ENCODE peak calls at places on chromosomes 16 and 17, in six cellular contexts. K is astrocyte of the spinal cord, O is ascending aorta, X is sigmoid colon, L is astrocyte of the cerebellum, P is adrenal gland. M is an unnamed sample.

GRCh38 chr17:15261818-15262290 is 3.3 kb downstream of the PMP22 start:
- DNase-seq in L (no peak), K (peak), X (no peak), P (no peak), O (no peak), M (no peak)

GRCh38 chr17:69485126-69485724 is 70.7 kb downstream of the MAP2K6 start:
- DNase-seq in P (no peak), O (no peak), K (no peak), X (no peak), L (no peak), M (no peak)

GRCh38 chr17:29155966-29156338 is 24.2 kb downstream of the MYO18A start:
- DNase-seq in K (peak), X (no peak), L (peak), P (no peak), O (no peak), M (no peak)

GRCh38 chr16:52113812-52114211 is 433.1 kb downstream of the TOX3 start:
- DNase-seq in K (no peak), X (no peak), L (no peak), O (no peak), P (no peak), M (no peak)

GRCh38 chr16:58792188-58792587 is 58.1 kb upstream of the GOT2 start:
- DNase-seq in L (no peak), K (no peak), O (no peak), P (no peak), X (no peak), M (no peak)

GRCh38 chr16:58815188-58815888 is 81.2 kb upstream of the GOT2 start:
- DNase-seq in X (no peak), O (no peak), L (no peak), K (no peak), P (no peak), M (no peak)

GRCh38 chr17:50258647-50259483 is 15.4 kb upstream of the TMEM92 start:
- DNase-seq in L (no peak), O (no peak), X (peak), K (peak), P (no peak), M (peak)

GRCh38 chr17:4598776-4599504 is 14.6 kb downstream of the SMTNL2 start:
- DNase-seq in O (no peak), K (no peak), X (peak), P (no peak), L (no peak), M (no peak)

GRCh38 chr16:86471896-86472295 is 38.4 kb upstream of the FOXF1 start:
- DNase-seq in L (no peak), P (no peak), O (no peak), K (no peak), X (no peak), M (no peak)

GRCh38 chr17:21171309-21171922 is 42.5 kb downstream of the TMEM11 start:
- DNase-seq in O (no peak), X (no peak), L (no peak), K (no peak), P (no peak), M (no peak)

GRCh38 chr17:82274134-82275020 is 877 bp upstream of the CSNK1D start:
- DNase-seq in X (no peak), P (no peak), K (no peak), L (no peak), O (no peak), M (no peak)

GRCh38 chr17:4073983-4074830 is 68.6 kb downstream of the ZZEF1 start:
- DNase-seq in L (no peak), O (no peak), P (peak), K (no peak), X (no peak), M (no peak)

GRCh38 chr17:56174421-56174820 is 21.1 kb downstream of the ANKFN1 start:
- DNase-seq in X (no peak), O (no peak), L (no peak), P (no peak), K (no peak), M (no peak)

GRCh38 chr16:1398826-1399581 is 15.5 kb downstream of the UNKL start:
- DNase-seq in L (no peak), O (no peak), K (no peak), P (no peak), X (no peak), M (no peak)

GRCh38 chr17:75133001-75133400 is 1.5 kb upstream of the NT5C start:
- DNase-seq in L (no peak), O (no peak), P (no peak), K (no peak), X (no peak), M (no peak)

GRCh38 chr17:75130632-75131277 is 787 bp downstream of the NT5C start:
- DNase-seq in O (no peak), X (peak), L (peak), K (peak), P (peak), M (no peak)

GRCh38 chr17:75129576-75129975 is 2.0 kb downstream of the NT5C start:
- DNase-seq in X (no peak), K (no peak), P (no peak), O (no peak), L (no peak), M (no peak)

GRCh38 chr17:75130059-75130631 is 1.4 kb downstream of the NT5C start:
- DNase-seq in P (no peak), O (no peak), K (no peak), L (no peak), X (no peak), M (no peak)

DNA sequence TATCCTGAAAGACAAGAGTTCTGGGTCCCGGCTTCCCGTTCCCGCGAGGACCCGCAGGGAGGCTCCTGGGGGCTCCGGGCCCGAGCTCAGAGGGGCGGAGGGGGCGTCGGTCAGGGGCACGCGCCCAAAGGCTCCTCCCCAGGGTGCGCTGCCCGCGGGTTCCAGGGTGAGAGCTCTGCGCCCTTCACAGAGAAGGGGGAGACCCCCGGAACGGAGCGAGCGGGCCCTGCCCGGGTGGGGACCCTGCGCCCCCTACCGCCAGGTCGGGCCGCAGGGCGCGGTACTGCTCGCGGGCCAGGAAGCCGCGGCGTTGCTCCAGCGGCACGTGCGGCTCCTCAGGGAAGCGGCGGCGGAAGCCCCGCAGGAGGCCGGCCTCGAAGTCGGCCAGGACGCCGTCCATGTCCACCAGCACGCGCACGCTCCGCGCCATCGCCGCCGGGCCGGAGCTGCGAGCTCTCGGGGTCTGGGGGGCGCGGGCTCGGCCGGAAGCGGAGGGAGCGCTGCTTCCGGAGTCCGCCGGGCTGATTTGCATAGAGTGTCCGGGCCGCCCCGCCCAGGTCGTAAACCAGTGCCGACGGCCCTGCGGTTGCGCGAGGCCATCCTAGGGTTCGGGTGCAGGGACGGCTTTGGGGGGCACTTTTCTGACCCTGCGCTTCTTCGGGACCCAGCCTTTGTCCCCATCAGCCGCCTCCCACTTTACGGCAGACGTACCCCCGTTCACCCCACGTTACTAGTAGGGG is at the start of gene NT5C:
- DNase-seq in L (peak), O (no peak), K (peak), P (peak), X (peak), M (peak)
- TF ChIP-seq CTCF in L (peak), O (peak), K (peak), P (peak), X (peak), M (peak)

GRCh38 chr16:6343157-6343556 is 989.5 kb upstream of the RBFOX1 start:
- DNase-seq in O (no peak), P (no peak), X (no peak), K (no peak), L (no peak), M (no peak)

GRCh38 chr16:6341993-6342392 is 990.7 kb upstream of the RBFOX1 start:
- DNase-seq in O (no peak), K (no peak), L (no peak), P (no peak), X (no peak), M (no peak)

GRCh38 chr16:6349725-6350124 is 982.9 kb upstream of the RBFOX1 start:
- DNase-seq in L (no peak), X (no peak), O (no peak), P (no peak), K (no peak), M (no peak)

DNA sequence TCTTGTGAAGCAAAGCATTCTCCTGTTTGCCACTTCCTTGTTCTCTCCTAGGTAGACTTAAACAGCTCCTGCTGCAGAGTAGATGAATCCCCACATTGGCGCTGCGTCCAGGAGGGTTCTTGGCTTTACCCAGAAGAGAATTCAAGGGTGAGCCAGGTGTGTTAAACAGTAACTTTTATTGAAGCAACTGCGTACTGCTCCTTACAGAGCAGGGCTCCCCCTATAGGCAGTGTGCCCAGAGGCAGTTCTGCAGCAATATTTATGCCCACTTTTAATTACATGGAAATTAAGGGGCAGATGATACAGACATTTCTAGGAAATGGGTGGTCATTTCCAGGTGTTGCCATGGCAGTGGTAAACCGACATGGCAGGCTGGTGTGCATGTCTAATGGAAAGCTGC is 987.6 kb upstream of the RBFOX1 start:
- DNase-seq in L (no peak), P (no peak), K (no peak), X (no peak), O (no peak), M (no peak)
- TF ChIP-seq CTCF in L (peak), P (no peak), K (no peak), X (no peak), O (no peak), M (no peak)

DNA sequence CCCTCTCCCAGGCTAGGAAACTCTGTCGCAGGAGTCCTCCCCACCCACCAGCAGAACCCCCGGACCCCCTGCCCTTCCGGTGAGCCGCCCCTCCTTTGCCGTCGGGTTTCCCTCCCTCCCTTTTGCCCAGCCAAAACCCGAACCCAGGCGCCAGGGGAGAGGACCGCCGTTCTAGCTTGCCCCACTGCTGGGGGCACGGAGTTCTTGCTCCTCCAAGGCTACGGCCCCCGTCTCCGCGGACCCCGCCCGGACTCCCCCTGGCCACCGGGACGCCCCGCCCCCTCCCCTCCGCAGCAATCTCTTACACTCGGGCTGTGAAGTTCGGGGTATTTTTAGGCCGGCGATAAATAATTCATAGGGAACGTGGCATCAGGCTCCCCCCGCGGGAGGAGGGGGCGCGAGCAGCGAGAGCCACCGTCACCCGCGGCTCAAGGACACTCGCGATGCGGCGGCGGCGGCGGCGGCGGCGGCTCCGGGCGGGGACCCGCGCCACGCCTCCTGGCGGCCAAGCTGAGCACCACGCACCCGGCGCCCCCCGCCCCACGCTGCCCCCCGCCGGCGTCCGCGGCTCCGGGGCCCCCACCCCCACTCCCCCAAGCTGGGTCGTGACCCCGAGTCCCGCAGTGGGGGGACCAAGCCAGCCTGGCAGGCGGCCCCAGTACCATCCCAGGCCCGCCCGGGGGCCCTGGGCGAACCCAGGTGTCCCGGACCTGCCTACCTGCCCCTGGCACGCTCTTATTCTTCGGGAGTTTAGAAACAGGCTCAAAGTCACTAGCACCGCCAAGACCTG is at the start of gene GRIN2C:
- DNase-seq in L (no peak), O (no peak), P (no peak), K (no peak), X (no peak), M (no peak)
- TF ChIP-seq CTCF in L (peak), O (peak), P (no peak), K (peak), X (peak), M (no peak)

DNA sequence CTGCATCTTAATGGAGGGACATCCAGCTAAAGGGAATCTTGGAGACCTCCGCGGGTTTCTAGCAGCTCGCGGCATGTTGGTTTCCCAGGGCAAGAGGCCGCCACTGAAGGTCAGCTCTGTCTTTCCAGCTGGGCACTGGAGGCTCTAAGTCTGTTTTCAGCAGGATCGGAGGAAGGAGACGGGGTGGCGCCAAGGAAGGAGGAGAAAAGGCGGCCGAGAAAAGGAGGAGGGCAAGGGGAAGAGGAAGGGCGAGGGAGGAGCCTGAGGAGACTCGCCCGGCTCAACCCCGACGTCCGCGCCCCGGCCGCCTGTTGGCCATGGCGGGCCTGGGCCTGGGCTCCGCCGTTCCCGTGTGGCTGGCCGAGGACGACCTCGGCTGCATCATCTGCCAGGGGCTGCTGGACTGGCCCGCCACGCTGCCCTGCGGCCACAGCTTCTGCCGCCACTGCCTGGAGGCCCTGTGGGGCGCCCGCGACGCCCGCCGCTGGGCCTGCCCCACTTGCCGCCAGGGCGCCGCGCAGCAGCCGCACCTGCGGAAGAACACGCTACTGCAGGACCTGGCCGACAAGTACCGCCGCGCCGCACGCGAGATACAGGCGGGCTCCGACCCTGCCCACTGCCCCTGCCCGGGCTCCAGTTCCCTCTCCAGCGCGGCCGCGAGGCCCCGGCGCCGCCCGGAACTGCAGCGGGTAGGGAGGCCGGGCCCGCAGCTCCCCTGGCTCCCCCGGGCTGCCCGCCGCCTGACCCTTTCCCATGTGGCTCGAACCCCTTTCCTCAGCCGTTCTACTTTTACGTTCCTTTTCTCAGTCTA is at the start of gene RNF135:
- DNase-seq in L (peak), O (peak), K (peak), X (peak), P (peak), M (peak)
- TF ChIP-seq CTCF in L (peak), O (peak), K (peak), X (peak), P (peak), M (no peak)

DNA sequence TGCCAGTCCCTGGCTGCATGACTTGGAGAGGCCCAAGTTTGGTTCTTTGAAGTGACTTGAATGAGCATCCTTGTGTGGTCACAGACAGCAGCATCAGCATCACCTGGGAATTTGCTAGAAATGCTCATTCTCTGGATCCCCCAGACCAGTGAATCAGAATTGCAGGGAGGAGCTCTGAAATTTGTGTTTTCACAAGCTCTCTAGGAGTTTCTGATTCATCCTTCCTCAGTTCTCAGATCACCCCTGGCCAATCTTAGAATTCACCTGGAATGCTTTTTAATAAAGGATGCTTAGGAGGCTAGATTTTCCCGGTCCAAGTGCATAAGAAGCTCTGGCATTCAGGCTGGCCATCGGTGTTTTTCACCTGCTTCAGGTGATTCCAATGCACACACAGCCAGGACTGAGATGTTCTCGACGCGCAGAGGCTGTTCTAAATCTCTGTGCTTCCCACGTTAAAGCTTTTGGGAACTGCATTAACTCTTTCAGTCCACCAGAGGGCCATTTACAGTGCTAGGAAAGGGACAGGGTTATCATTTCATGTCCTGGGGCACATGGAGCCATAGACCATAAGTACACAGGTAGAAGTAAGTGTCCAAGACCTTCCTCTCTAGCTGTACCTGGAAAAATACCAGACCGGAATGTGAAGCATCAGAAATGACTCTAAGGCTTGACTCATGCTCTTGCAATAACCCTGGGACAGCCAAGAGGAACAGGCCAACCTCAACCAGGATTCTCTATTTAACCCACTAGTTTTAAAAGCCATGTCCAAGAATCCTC is 85.7 kb upstream of the XYLT1 start:
- DNase-seq in X (no peak), L (no peak), K (peak), O (no peak), P (no peak), M (no peak)
- TF ChIP-seq CTCF in X (peak), L (peak), K (peak), O (no peak), P (peak), M (no peak)

GRCh38 chr16:68972720-68973119 is 129.4 kb downstream of the TANGO6 start:
- DNase-seq in L (peak), P (no peak), O (no peak), X (no peak), K (peak), M (no peak)
- TF ChIP-seq CTCF in L (peak), P (no peak), O (no peak), X (no peak), K (peak), M (no peak)